ENCODE peak calls at places on chromosome 20, in eight cellular contexts. D, J, Y, T, Z, A, P and S are unnamed samples.

GRCh38 chr20:14997791-14998190 is 660.4 kb upstream of the FLRT3 start:
- DNase-seq in D (no peak), J (no peak), Y (no peak), T (no peak), Z (no peak), A (no peak), P (no peak), S (no peak)

GRCh38 chr20:18362916-18363315 is 74.6 kb downstream of the ZNF133 start:
- DNase-seq in D (no peak), J (no peak), Y (no peak), T (no peak), Z (no peak), A (no peak), P (no peak), S (no peak)

GRCh38 chr20:50247196-50248094 is 56.8 kb downstream of the CEBPB start:
- DNase-seq in D (no peak), J (no peak), Y (no peak), T (no peak), Z (no peak), A (no peak), P (no peak), S (no peak)

GRCh38 chr20:16412896-16413295 is 160.4 kb downstream of the KIF16B start:
- DNase-seq in D (no peak), J (no peak), Y (no peak), T (no peak), Z (no peak), A (no peak), P (no peak), S (no peak)

GRCh38 chr20:37907677-37908397 is 4.9 kb downstream of the VSTM2L start:
- DNase-seq in D (peak; percentile 44), J (no peak), Y (no peak), T (no peak), Z (peak; percentile 54), A (peak; percentile 86), P (no peak), S (no peak)

GRCh38 chr20:36820928-36821327 is 47.4 kb upstream of the DSN1 start:
- DNase-seq in D (no peak), J (no peak), Y (no peak), T (no peak), Z (no peak), A (no peak), P (no peak), S (no peak)

GRCh38 chr20:17614176-17614811 is 44.4 kb downstream of the DSTN start:
- DNase-seq in D (peak; percentile 47), J (peak; percentile 88), Y (peak; percentile 56), T (no peak), Z (no peak), A (peak; percentile 54), P (peak; percentile 78), S (peak; percentile 84)

GRCh38 chr20:48695255-48695654 is 132.5 kb downstream of the PREX1 start:
- DNase-seq in D (no peak), J (no peak), Y (no peak), T (no peak), Z (no peak), A (no peak), P (no peak), S (no peak)

GRCh38 chr20:53823121-53823764 is 229.6 kb upstream of the ZNF217 start:
- DNase-seq in D (no peak), J (no peak), Y (no peak), T (no peak), Z (no peak), A (no peak), P (no peak), S (no peak)

GRCh38 chr20:41086402-41087324 is 50.7 kb upstream of the PLCG1 start:
- DNase-seq in D (no peak), J (no peak), Y (no peak), T (no peak), Z (no peak), A (no peak), P (no peak), S (no peak)

GRCh38 chr20:57620999-57621398 is 773 bp upstream of the ZBP1 start:
- DNase-seq in D (no peak), J (no peak), Y (no peak), T (no peak), Z (no peak), A (peak; percentile 39), P (peak; percentile 58), S (peak; percentile 26)

GRCh38 chr20:32017711-32018251 is 7.5 kb downstream of the CCM2L start:
- DNase-seq in D (no peak), J (peak; percentile 91), Y (no peak), T (no peak), Z (no peak), A (peak; percentile 98), P (peak; percentile 54), S (peak; percentile 63)

GRCh38 chr20:8667306-8667705 is 401.6 kb upstream of the PLCB4 start:
- DNase-seq in D (no peak), J (no peak), Y (peak; percentile 24), T (no peak), Z (no peak), A (no peak), P (no peak), S (no peak)

GRCh38 chr20:12927489-12927888 is 81.3 kb upstream of the SPTLC3 start:
- DNase-seq in D (no peak), J (no peak), Y (no peak), T (no peak), Z (no peak), A (no peak), P (no peak), S (no peak)

GRCh38 chr20:58039569-58040092 is 188.8 kb downstream of the ANKRD60 start:
- DNase-seq in D (no peak), J (no peak), Y (no peak), T (no peak), Z (no peak), A (peak; percentile 23), P (no peak), S (no peak)

GRCh38 chr20:36526521-36527011 is 14.8 kb upstream of the MYL9 start:
- DNase-seq in D (peak; percentile 79), J (no peak), Y (no peak), T (no peak), Z (no peak), A (no peak), P (no peak), S (no peak)

GRCh38 chr20:13200767-13201500 is 20.1 kb upstream of the ISM1 start:
- DNase-seq in D (no peak), J (peak; percentile 92), Y (no peak), T (no peak), Z (no peak), A (no peak), P (no peak), S (no peak)

GRCh38 chr20:43955244-43956191 is 40.9 kb downstream of the TOX2 start:
- DNase-seq in D (peak; percentile 75), J (no peak), Y (peak; percentile 16), T (peak; percentile 22), Z (peak; percentile 87), A (no peak), P (no peak), S (no peak)

GRCh38 chr20:46435146-46435545 is 28.7 kb upstream of the ELMO2 start:
- DNase-seq in D (no peak), J (no peak), Y (no peak), T (no peak), Z (no peak), A (no peak), P (no peak), S (no peak)

GRCh38 chr20:43942661-43943285 is 28.1 kb downstream of the TOX2 start:
- DNase-seq in D (no peak), J (peak; percentile 66), Y (no peak), T (no peak), Z (peak; percentile 42), A (no peak), P (no peak), S (no peak)

GRCh38 chr20:57170343-57170742 is 96.1 kb downstream of the BMP7 start:
- DNase-seq in D (no peak), J (no peak), Y (no peak), T (no peak), Z (no peak), A (no peak), P (no peak), S (no peak)

GRCh38 chr20:5608448-5609161 is 141.6 kb upstream of the SHLD1 start:
- DNase-seq in D (no peak), J (peak; percentile 59), Y (no peak), T (no peak), Z (no peak), A (no peak), P (no peak), S (no peak)

GRCh38 chr20:33443006-33443511 is 504 bp downstream of the SNTA1 start:
- DNase-seq in D (no peak), J (no peak), Y (no peak), T (peak; percentile 8), Z (no peak), A (no peak), P (peak; percentile 27), S (peak; percentile 29)

GRCh38 chr20:39903806-39904205 is 785.2 kb downstream of the MAFB start:
- DNase-seq in D (peak; percentile 23), J (no peak), Y (no peak), T (no peak), Z (no peak), A (no peak), P (no peak), S (no peak)

GRCh38 chr20:61517419-61517818 is 265.4 kb downstream of the CDH4 start:
- DNase-seq in D (no peak), J (no peak), Y (no peak), T (no peak), Z (no peak), A (peak; percentile 58), P (no peak), S (no peak)

GRCh38 chr20:3857405-3857804 is 10.8 kb downstream of the MAVS start:
- DNase-seq in D (no peak), J (no peak), Y (no peak), T (no peak), Z (no peak), A (peak; percentile 13), P (peak; percentile 32), S (no peak)

GRCh38 chr20:22341508-22341907 is 242.9 kb downstream of the FOXA2 start:
- DNase-seq in D (no peak), J (peak; percentile 68), Y (no peak), T (no peak), Z (no peak), A (no peak), P (no peak), S (no peak)

GRCh38 chr20:846894-847278 is 13.4 kb downstream of the FAM110A start:
- DNase-seq in D (no peak), J (no peak), Y (no peak), T (no peak), Z (no peak), A (no peak), P (peak; percentile 38), S (peak; percentile 36)

GRCh38 chr20:63819224-63819917 is 11.7 kb downstream of the ZBTB46 start:
- DNase-seq in D (peak; percentile 24), J (no peak), Y (peak; percentile 45), T (no peak), Z (no peak), A (peak; percentile 65), P (peak; percentile 48), S (no peak)

GRCh38 chr20:54058420-54059139 is 11.8 kb downstream of the BCAS1 start:
- DNase-seq in D (no peak), J (no peak), Y (no peak), T (no peak), Z (no peak), A (no peak), P (no peak), S (no peak)

GRCh38 chr20:45892828-45893500 is 1.8 kb downstream of the CTSA start:
- DNase-seq in D (no peak), J (no peak), Y (no peak), T (no peak), Z (no peak), A (no peak), P (peak; percentile 70), S (peak; percentile 81)

GRCh38 chr20:63351811-63352591 is 9.1 kb downstream of the CHRNA4 start:
- DNase-seq in D (peak; percentile 11), J (no peak), Y (no peak), T (no peak), Z (no peak), A (peak; percentile 96), P (no peak), S (no peak)

GRCh38 chr20:57902478-57902877 is 192.7 kb upstream of the PMEPA1 start:
- DNase-seq in D (no peak), J (no peak), Y (no peak), T (no peak), Z (peak; percentile 61), A (no peak), P (no peak), S (no peak)

GRCh38 chr20:63409066-63409833 is 48.1 kb upstream of the CHRNA4 start:
- DNase-seq in D (no peak), J (no peak), Y (no peak), T (no peak), Z (no peak), A (peak; percentile 92), P (no peak), S (no peak)